ENCODE peak calls at places on chromosomes 2 and 18, in six cellular contexts. One of them, this sample, is unnamed.

GRCh38 chr2:10569460-10569859 is 120.3 kb downstream of the NOL10 start:
- DNase-seq in Ammon's horn: no peak
- DNase-seq in foreskin fibroblast: no peak
- DNase-seq in ureter: no peak
- DNase-seq in kidney tubule cell: no peak
- DNase-seq in spleen: no peak
- DNase-seq in this sample: no peak

GRCh38 chr2:129887688-129888266 is 91.7 kb upstream of the RAB6C start:
- DNase-seq in spleen: peak; percentile 59
- DNase-seq in foreskin fibroblast: no peak
- DNase-seq in kidney tubule cell: no peak
- DNase-seq in ureter: no peak
- DNase-seq in Ammon's horn: no peak
- DNase-seq in this sample: no peak

GRCh38 chr2:80053522-80054338 is 250.8 kb downstream of the LRRTM1 start:
- DNase-seq in Ammon's horn: no peak
- DNase-seq in spleen: no peak
- DNase-seq in kidney tubule cell: peak; percentile 49
- DNase-seq in foreskin fibroblast: no peak
- DNase-seq in ureter: no peak
- DNase-seq in this sample: no peak

GRCh38 chr2:10163498-10164486 is 41.3 kb downstream of the RRM2 start:
- DNase-seq in kidney tubule cell: no peak
- DNase-seq in Ammon's horn: no peak
- DNase-seq in ureter: no peak
- DNase-seq in foreskin fibroblast: no peak
- DNase-seq in spleen: peak; percentile 67
- DNase-seq in this sample: no peak

GRCh38 chr18:62448426-62448825 is 74.4 kb upstream of the ZCCHC2 start:
- DNase-seq in foreskin fibroblast: no peak
- DNase-seq in ureter: no peak
- DNase-seq in kidney tubule cell: no peak
- DNase-seq in Ammon's horn: no peak
- DNase-seq in spleen: no peak
- DNase-seq in this sample: no peak

GRCh38 chr2:9556121-9556869 is 665 bp upstream of the ADAM17 start:
- DNase-seq in kidney tubule cell: no peak
- DNase-seq in spleen: no peak
- DNase-seq in foreskin fibroblast: no peak
- DNase-seq in Ammon's horn: peak; percentile 36
- DNase-seq in ureter: no peak
- DNase-seq in this sample: no peak

GRCh38 chr2:218345491-218346176 is 11.0 kb upstream of the CATIP start:
- DNase-seq in ureter: no peak
- DNase-seq in foreskin fibroblast: no peak
- DNase-seq in spleen: no peak
- DNase-seq in kidney tubule cell: no peak
- DNase-seq in Ammon's horn: no peak
- DNase-seq in this sample: no peak

GRCh38 chr2:234863043-234863934 is 88.5 kb upstream of the SH3BP4 start:
- DNase-seq in foreskin fibroblast: peak; percentile 20
- DNase-seq in Ammon's horn: peak; percentile 46
- DNase-seq in kidney tubule cell: peak; percentile 56
- DNase-seq in spleen: no peak
- DNase-seq in ureter: no peak
- DNase-seq in this sample: peak; percentile 20

GRCh38 chr2:134120160-134120717 is 133.6 kb upstream of the MGAT5 start:
- DNase-seq in spleen: peak; percentile 91
- DNase-seq in Ammon's horn: no peak
- DNase-seq in ureter: no peak
- DNase-seq in foreskin fibroblast: no peak
- DNase-seq in kidney tubule cell: no peak
- DNase-seq in this sample: no peak

GRCh38 chr2:45888167-45888566 is 236.7 kb downstream of the PRKCE start:
- DNase-seq in Ammon's horn: no peak
- DNase-seq in foreskin fibroblast: no peak
- DNase-seq in ureter: no peak
- DNase-seq in kidney tubule cell: no peak
- DNase-seq in spleen: no peak
- DNase-seq in this sample: no peak

GRCh38 chr2:70420005-70420580 is 118.2 kb upstream of the FAM136A start:
- DNase-seq in foreskin fibroblast: no peak
- DNase-seq in kidney tubule cell: no peak
- DNase-seq in ureter: no peak
- DNase-seq in spleen: no peak
- DNase-seq in Ammon's horn: no peak
- DNase-seq in this sample: peak; percentile 99

GRCh38 chr2:69272803-69273471 is 114.1 kb downstream of the GFPT1 start:
- DNase-seq in spleen: no peak
- DNase-seq in Ammon's horn: peak; percentile 46
- DNase-seq in kidney tubule cell: no peak
- DNase-seq in ureter: no peak
- DNase-seq in foreskin fibroblast: no peak
- DNase-seq in this sample: no peak

GRCh38 chr2:191020742-191021381 is 6.9 kb upstream of the STAT1 start:
- DNase-seq in ureter: no peak
- DNase-seq in kidney tubule cell: peak; percentile 72
- DNase-seq in spleen: no peak
- DNase-seq in Ammon's horn: peak; percentile 45
- DNase-seq in foreskin fibroblast: peak; percentile 83
- DNase-seq in this sample: peak; percentile 2

GRCh38 chr2:161208527-161209139 is 48.4 kb downstream of the TANK start:
- DNase-seq in ureter: no peak
- DNase-seq in spleen: no peak
- DNase-seq in Ammon's horn: no peak
- DNase-seq in kidney tubule cell: peak; percentile 88
- DNase-seq in foreskin fibroblast: peak; percentile 66
- DNase-seq in this sample: no peak

GRCh38 chr2:236730393-236730792 is 160.8 kb downstream of the ACKR3 start:
- DNase-seq in foreskin fibroblast: no peak
- DNase-seq in Ammon's horn: no peak
- DNase-seq in kidney tubule cell: no peak
- DNase-seq in ureter: no peak
- DNase-seq in spleen: no peak
- DNase-seq in this sample: no peak

GRCh38 chr18:21191596-21192307 is 50.3 kb upstream of the GREB1L start:
- DNase-seq in kidney tubule cell: peak; percentile 58
- DNase-seq in Ammon's horn: peak; percentile 87
- DNase-seq in foreskin fibroblast: peak; percentile 50
- DNase-seq in spleen: no peak
- DNase-seq in ureter: peak; percentile 48
- DNase-seq in this sample: no peak

GRCh38 chr18:9916814-9917213 is 3.0 kb downstream of the VAPA start:
- DNase-seq in ureter: no peak
- DNase-seq in Ammon's horn: no peak
- DNase-seq in foreskin fibroblast: no peak
- DNase-seq in kidney tubule cell: no peak
- DNase-seq in spleen: no peak
- DNase-seq in this sample: no peak

GRCh38 chr2:70855679-70856078 is 20.1 kb upstream of the CD207 start:
- DNase-seq in foreskin fibroblast: peak; percentile 12
- DNase-seq in spleen: no peak
- DNase-seq in ureter: no peak
- DNase-seq in Ammon's horn: no peak
- DNase-seq in kidney tubule cell: no peak
- DNase-seq in this sample: no peak

GRCh38 chr2:12047761-12048160 is 301.3 kb downstream of the LPIN1 start:
- DNase-seq in Ammon's horn: no peak
- DNase-seq in spleen: no peak
- DNase-seq in ureter: no peak
- DNase-seq in foreskin fibroblast: no peak
- DNase-seq in kidney tubule cell: no peak
- DNase-seq in this sample: no peak

GRCh38 chr2:23545811-23546210 is 160.8 kb downstream of the KLHL29 start:
- DNase-seq in ureter: no peak
- DNase-seq in Ammon's horn: no peak
- DNase-seq in kidney tubule cell: no peak
- DNase-seq in foreskin fibroblast: no peak
- DNase-seq in spleen: no peak
- DNase-seq in this sample: no peak

GRCh38 chr2:65361623-65362022 is 70.8 kb downstream of the SPRED2 start:
- DNase-seq in spleen: no peak
- DNase-seq in kidney tubule cell: no peak
- DNase-seq in Ammon's horn: peak; percentile 66
- DNase-seq in ureter: no peak
- DNase-seq in foreskin fibroblast: peak; percentile 48
- DNase-seq in this sample: no peak

GRCh38 chr18:3015203-3015590 is 2.3 kb upstream of the LPIN2 start:
- DNase-seq in Ammon's horn: no peak
- DNase-seq in spleen: no peak
- DNase-seq in kidney tubule cell: peak; percentile 88
- DNase-seq in foreskin fibroblast: peak; percentile 91
- DNase-seq in ureter: no peak
- DNase-seq in this sample: no peak

GRCh38 chr2:54073796-54074195 is 41.6 kb upstream of the ACYP2 start:
- DNase-seq in foreskin fibroblast: no peak
- DNase-seq in kidney tubule cell: peak; percentile 88
- DNase-seq in Ammon's horn: no peak
- DNase-seq in spleen: no peak
- DNase-seq in ureter: no peak
- DNase-seq in this sample: no peak

GRCh38 chr2:50763776-50764175 is 268.2 kb downstream of the NRXN1 start:
- DNase-seq in kidney tubule cell: peak; percentile 51
- DNase-seq in foreskin fibroblast: no peak
- DNase-seq in spleen: no peak
- DNase-seq in ureter: no peak
- DNase-seq in Ammon's horn: no peak
- DNase-seq in this sample: no peak

GRCh38 chr2:178550352-178550751 is 70.1 kb downstream of the PLEKHA3 start:
- DNase-seq in foreskin fibroblast: no peak
- DNase-seq in Ammon's horn: no peak
- DNase-seq in kidney tubule cell: no peak
- DNase-seq in spleen: no peak
- DNase-seq in ureter: no peak
- DNase-seq in this sample: no peak

GRCh38 chr2:3099145-3099859 is 278.3 kb downstream of the EIPR1 start:
- DNase-seq in spleen: no peak
- DNase-seq in ureter: no peak
- DNase-seq in foreskin fibroblast: no peak
- DNase-seq in kidney tubule cell: peak; percentile 60
- DNase-seq in Ammon's horn: no peak
- DNase-seq in this sample: no peak

GRCh38 chr2:86031606-86032005 is 74.1 kb downstream of the POLR1A start:
- DNase-seq in kidney tubule cell: no peak
- DNase-seq in spleen: peak; percentile 63
- DNase-seq in ureter: no peak
- DNase-seq in foreskin fibroblast: no peak
- DNase-seq in Ammon's horn: no peak
- DNase-seq in this sample: no peak

GRCh38 chr2:45812039-45812500 is 160.6 kb downstream of the PRKCE start:
- DNase-seq in spleen: no peak
- DNase-seq in foreskin fibroblast: peak; percentile 77
- DNase-seq in ureter: no peak
- DNase-seq in kidney tubule cell: peak; percentile 54
- DNase-seq in Ammon's horn: no peak
- DNase-seq in this sample: peak; percentile 16

GRCh38 chr18:28115149-28115550 is 61.8 kb downstream of the CDH2 start:
- DNase-seq in Ammon's horn: no peak
- DNase-seq in kidney tubule cell: peak; percentile 100
- DNase-seq in ureter: no peak
- DNase-seq in spleen: no peak
- DNase-seq in foreskin fibroblast: peak; percentile 72
- DNase-seq in this sample: no peak

GRCh38 chr2:113979172-113980128 is 89.6 kb downstream of the ACTR3 start:
- DNase-seq in kidney tubule cell: no peak
- DNase-seq in Ammon's horn: no peak
- DNase-seq in spleen: peak; percentile 82
- DNase-seq in ureter: no peak
- DNase-seq in foreskin fibroblast: no peak
- DNase-seq in this sample: no peak

GRCh38 chr18:61435064-61435652 is 101.9 kb downstream of the CDH20 start:
- DNase-seq in kidney tubule cell: peak; percentile 31
- DNase-seq in Ammon's horn: peak; percentile 29
- DNase-seq in foreskin fibroblast: no peak
- DNase-seq in ureter: no peak
- DNase-seq in spleen: no peak
- DNase-seq in this sample: no peak

GRCh38 chr2:142878061-142878741 is 737 bp downstream of the KYNU start:
- DNase-seq in foreskin fibroblast: no peak
- DNase-seq in Ammon's horn: no peak
- DNase-seq in ureter: no peak
- DNase-seq in spleen: no peak
- DNase-seq in kidney tubule cell: no peak
- DNase-seq in this sample: no peak

GRCh38 chr2:37858197-37858711 is 66.8 kb upstream of the RMDN2 start:
- DNase-seq in Ammon's horn: no peak
- DNase-seq in spleen: no peak
- DNase-seq in kidney tubule cell: peak; percentile 21
- DNase-seq in ureter: peak; percentile 67
- DNase-seq in foreskin fibroblast: peak; percentile 27
- DNase-seq in this sample: no peak

GRCh38 chr2:106147159-106147558 is 46.9 kb downstream of the UXS1 start:
- DNase-seq in Ammon's horn: no peak
- DNase-seq in spleen: no peak
- DNase-seq in kidney tubule cell: peak; percentile 96
- DNase-seq in ureter: no peak
- DNase-seq in foreskin fibroblast: peak; percentile 49
- DNase-seq in this sample: no peak

GRCh38 chr2:217856871-217857270 is 145.9 kb downstream of the TNS1 start:
- DNase-seq in foreskin fibroblast: no peak
- DNase-seq in spleen: peak; percentile 41
- DNase-seq in kidney tubule cell: no peak
- DNase-seq in ureter: no peak
- DNase-seq in Ammon's horn: no peak
- DNase-seq in this sample: no peak

GRCh38 chr18:37935086-37935485 is 369.5 kb upstream of the CELF4 start:
- DNase-seq in foreskin fibroblast: no peak
- DNase-seq in ureter: no peak
- DNase-seq in Ammon's horn: no peak
- DNase-seq in kidney tubule cell: no peak
- DNase-seq in spleen: no peak
- DNase-seq in this sample: no peak

GRCh38 chr2:120517790-120518469 is 172.0 kb downstream of the INHBB start:
- DNase-seq in kidney tubule cell: no peak
- DNase-seq in ureter: no peak
- DNase-seq in foreskin fibroblast: no peak
- DNase-seq in Ammon's horn: no peak
- DNase-seq in spleen: no peak
- DNase-seq in this sample: no peak

GRCh38 chr2:38925982-38926381 is 36.3 kb downstream of the ARHGEF33 start:
- DNase-seq in ureter: no peak
- DNase-seq in spleen: no peak
- DNase-seq in Ammon's horn: no peak
- DNase-seq in foreskin fibroblast: no peak
- DNase-seq in kidney tubule cell: no peak
- DNase-seq in this sample: no peak

GRCh38 chr2:38146302-38146916 is 70.5 kb upstream of the CYP1B1 start:
- DNase-seq in kidney tubule cell: peak; percentile 92
- DNase-seq in foreskin fibroblast: peak; percentile 85
- DNase-seq in spleen: no peak
- DNase-seq in Ammon's horn: peak; percentile 69
- DNase-seq in ureter: no peak
- DNase-seq in this sample: no peak

This sample was measured in DMS79.